ENCODE peak calls at places on chromosomes 2 and 18, in four cellular contexts. N is AG04450; S is CD8-positive, alpha-beta memory T cell; A is adrenal gland. X is an unnamed sample.

GRCh38 chr2:1553671-1554295 is 140.5 kb downstream of the TPO start:
- DNase-seq in N (peak; percentile 59), S (no peak), A (no peak), X (no peak)

GRCh38 chr18:32383040-32383819 is 87.5 kb downstream of the GAREM1 start:
- DNase-seq in N (peak; percentile 83), A (peak; percentile 44), S (no peak), X (no peak)

GRCh38 chr2:54927751-54928615 is 122.3 kb downstream of the RTN4 start:
- DNase-seq in A (no peak), S (no peak), N (no peak), X (no peak)

GRCh38 chr2:162233197-162233596 is 10.0 kb downstream of the FAP start:
- DNase-seq in A (no peak), N (no peak), S (no peak), X (no peak)

GRCh38 chr18:79943608-79944125 is 7.8 kb downstream of the SLC66A2 start:
- DNase-seq in N (no peak), S (no peak), A (no peak), X (peak; percentile 17)

GRCh38 chr2:71784734-71785549 is 331.6 kb downstream of the DYSF start:
- DNase-seq in S (no peak), N (no peak), A (no peak), X (no peak)

GRCh38 chr2:209473930-209474419 is 50.1 kb downstream of the MAP2 start:
- DNase-seq in A (no peak), N (peak; percentile 70), S (no peak), X (no peak)

GRCh38 chr2:234689911-234690379 is 193.1 kb upstream of the ARL4C start:
- DNase-seq in N (no peak), A (no peak), S (no peak), X (no peak)

GRCh38 chr18:23563377-23564043 is 22.8 kb downstream of the NPC1 start:
- DNase-seq in N (no peak), A (no peak), S (no peak), X (no peak)

GRCh38 chr2:224640694-224641093 is 55.5 kb upstream of the CUL3 start:
- DNase-seq in S (no peak), N (no peak), A (no peak), X (no peak)

GRCh38 chr2:226909131-226909530 is 73.3 kb downstream of the RHBDD1 start:
- DNase-seq in S (no peak), N (no peak), A (no peak), X (no peak)

GRCh38 chr2:15112216-15112615 is 448.9 kb downstream of the NBAS start:
- DNase-seq in N (no peak), A (no peak), S (no peak), X (peak; percentile 5)

GRCh38 chr2:196601430-196602306 is 37.8 kb upstream of the CCDC150 start:
- DNase-seq in N (peak; percentile 67), S (no peak), A (peak; percentile 44), X (no peak)

GRCh38 chr18:78634061-78634696 is 345.4 kb upstream of the SALL3 start:
- DNase-seq in A (no peak), S (no peak), N (no peak), X (no peak)

GRCh38 chr18:60668583-60668982 is 296.0 kb upstream of the MC4R start:
- DNase-seq in S (no peak), N (no peak), A (no peak), X (no peak)

GRCh38 chr2:176567361-176567760 is 298.1 kb downstream of the MTX2 start:
- DNase-seq in N (no peak), A (no peak), S (no peak), X (no peak)

GRCh38 chr18:33051397-33051796 is 278.6 kb upstream of the KLHL14 start:
- DNase-seq in N (no peak), S (no peak), A (no peak), X (no peak)

GRCh38 chr2:69171829-69172228 is 158.8 kb downstream of the ANTXR1 start:
- DNase-seq in N (no peak), A (no peak), S (no peak), X (no peak)

GRCh38 chr2:105655244-105655643 is 89.5 kb upstream of the NCK2 start:
- DNase-seq in A (no peak), S (no peak), N (no peak), X (no peak)

GRCh38 chr2:191670076-191670475 is 7.9 kb upstream of the NABP1 start:
- DNase-seq in S (no peak), A (no peak), N (no peak), X (no peak)

GRCh38 chr18:12921178-12921577 is 26.6 kb upstream of the SEH1L start:
- DNase-seq in N (no peak), A (no peak), S (peak; percentile 76), X (no peak)

GRCh38 chr2:64035067-64035942 is 16.1 kb upstream of the VPS54 start:
- DNase-seq in N (no peak), A (no peak), S (no peak), X (no peak)

GRCh38 chr2:64439194-64439593 is 14.8 kb upstream of the LGALSL start:
- DNase-seq in S (no peak), A (no peak), N (no peak), X (no peak)

GRCh38 chr2:146324954-146325353 is 1519.9 kb upstream of the ACVR2A start:
- DNase-seq in S (no peak), A (no peak), N (peak; percentile 13), X (no peak)

GRCh38 chr2:100936070-100936741 is 65.9 kb upstream of the RPL31 start:
- DNase-seq in N (no peak), S (no peak), A (no peak), X (no peak)

GRCh38 chr2:164530464-164530863 is 90.8 kb downstream of the GRB14 start:
- DNase-seq in A (no peak), S (no peak), N (no peak), X (no peak)

GRCh38 chr2:150182564-150183249 is 304.8 kb downstream of the RND3 start:
- DNase-seq in A (no peak), N (no peak), S (no peak), X (no peak)

GRCh38 chr18:79846936-79847557 is 49.3 kb downstream of the KCNG2 start:
- DNase-seq in S (no peak), A (no peak), N (no peak), X (no peak)

GRCh38 chr2:98772531-98772930 is 41.6 kb upstream of the MGAT4A start:
- DNase-seq in N (no peak), S (no peak), A (no peak), X (no peak)
- H3K4me3 ChIP-seq in N (no peak overlapping the region), S (peak overlapping the region; percentile 54), A (no peak overlapping the region), X (peak overlapping the region; percentile 43)

GRCh38 chr2:6994569-6994968 is 77.4 kb downstream of the RNF144A start:
- DNase-seq in S (no peak), N (no peak), A (no peak), X (no peak)

GRCh38 chr2:6992821-6993228 is 75.6 kb downstream of the RNF144A start:
- DNase-seq in N (no peak), A (no peak), S (no peak), X (no peak)

GRCh38 chr2:6993230-6993640 is 76.0 kb downstream of the RNF144A start:
- DNase-seq in N (no peak), A (no peak), S (no peak), X (no peak)

GRCh38 chr2:6999161-6999877 is 82.1 kb downstream of the RNF144A start:
- DNase-seq in A (no peak), S (no peak), N (no peak), X (no peak)

DNA sequence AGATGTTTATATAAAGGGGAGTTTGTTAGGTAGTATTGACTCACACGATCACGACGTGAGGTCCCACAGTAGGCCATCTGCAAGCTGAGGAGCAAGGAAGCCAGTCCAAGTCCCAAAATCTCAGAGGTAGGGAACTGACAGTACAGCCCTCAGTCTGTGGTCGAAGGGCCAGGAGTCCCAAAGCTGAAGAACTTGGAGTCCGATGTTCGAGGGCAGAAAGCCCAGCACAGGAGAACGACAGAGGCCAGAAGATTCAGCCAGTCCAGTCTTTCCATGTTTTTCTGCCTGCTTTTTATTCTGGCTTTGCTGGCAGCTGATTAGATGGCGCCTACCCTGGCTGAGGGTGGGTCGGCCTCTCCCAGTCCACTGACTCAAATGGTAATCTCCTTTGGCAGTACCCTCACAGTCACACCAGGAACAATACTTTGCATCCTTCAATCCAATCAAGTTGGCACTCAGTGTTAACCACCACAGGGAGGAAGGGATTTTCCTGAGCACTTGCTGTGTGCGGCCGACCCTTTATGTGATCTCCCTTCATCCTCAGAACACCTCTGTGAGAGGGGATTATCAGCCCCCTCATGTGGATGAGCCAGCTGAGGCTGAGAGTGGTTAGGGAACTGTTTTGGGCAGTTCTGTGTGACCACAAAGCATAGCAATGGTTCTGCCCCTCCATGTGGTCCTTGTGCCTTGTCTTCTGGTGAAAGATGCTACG is 78.3 kb downstream of the RNF144A start:
- DNase-seq in N (no peak), A (no peak), S (no peak), X (no peak)
- H3K27ac ChIP-seq in N (no peak overlapping the region), A (no peak overlapping the region), S (no peak overlapping the region), X (no peak overlapping the region)

DNA sequence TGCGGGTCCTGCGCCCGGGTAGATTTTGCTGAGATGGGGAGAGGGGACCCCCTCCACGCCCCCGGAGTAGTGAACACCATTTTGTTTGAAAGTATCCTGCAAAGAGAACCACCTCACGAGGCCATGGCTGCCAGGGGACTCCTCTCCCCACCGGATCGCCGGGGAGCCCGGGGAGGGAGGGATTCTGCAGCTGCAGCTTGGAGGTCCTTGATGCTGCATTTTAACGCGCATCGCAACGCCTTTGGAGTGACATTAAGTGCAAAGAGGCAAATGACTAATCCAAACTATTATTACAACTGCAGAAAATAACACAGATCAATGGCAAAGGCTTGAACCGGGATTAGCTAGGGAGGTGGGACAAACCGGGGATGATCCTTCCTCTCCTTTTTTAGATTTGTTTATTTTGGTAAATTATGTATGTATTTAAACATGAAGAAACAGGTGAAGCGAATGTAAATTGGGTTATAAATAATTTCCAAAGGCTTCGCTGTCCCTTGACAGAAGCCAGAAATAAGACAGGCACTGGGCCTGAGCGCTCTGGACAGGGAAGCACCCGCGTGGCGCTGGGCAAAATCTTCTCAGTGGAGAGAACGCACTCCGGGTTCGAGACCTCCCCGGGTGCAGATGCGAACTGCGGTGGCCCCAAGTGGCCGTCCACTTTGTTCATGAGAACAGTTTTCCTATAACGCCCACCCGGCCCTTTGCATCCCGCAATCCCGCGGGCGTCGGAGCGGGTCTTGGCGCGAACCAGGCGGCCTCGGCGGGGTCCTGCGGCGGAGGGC is 860 bp upstream of the DPYSL5 start:
- DNase-seq in S (no peak), A (no peak), N (no peak), X (no peak)
- H3K4me3 ChIP-seq in S (no peak overlapping the region), A (no peak overlapping the region), N (no peak overlapping the region), X (no peak overlapping the region)

DNA sequence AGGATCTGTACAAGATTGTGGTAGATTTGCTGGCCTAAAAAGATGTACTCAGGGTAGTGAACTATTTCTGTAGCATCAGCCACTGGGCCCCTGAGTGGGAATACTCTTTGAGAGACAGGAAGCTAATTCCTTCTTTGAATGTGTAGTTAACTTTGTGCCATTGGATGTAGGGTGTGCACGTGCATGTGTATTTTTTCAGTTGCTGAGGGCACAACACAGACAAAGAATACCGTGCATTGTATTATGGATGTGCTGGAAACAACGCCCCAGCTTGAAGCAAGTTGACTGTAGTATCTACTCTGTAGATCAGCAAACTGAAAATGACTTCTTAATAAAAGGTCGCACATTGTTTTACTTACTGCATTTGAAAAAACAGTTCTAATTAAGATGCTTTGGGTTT is 14.1 kb downstream of the CRIM1 start:
- DNase-seq in S (no peak), N (no peak), A (no peak), X (no peak)
- H3K27ac ChIP-seq in S (no peak overlapping the region), N (no peak overlapping the region), A (no peak overlapping the region), X (no peak overlapping the region)

GRCh38 chr2:217383620-217384019 is 523.8 kb upstream of the TNP1 start:
- DNase-seq in S (no peak), N (peak; percentile 81), A (no peak), X (no peak)

GRCh38 chr2:217382794-217383193 is 522.9 kb upstream of the TNP1 start:
- DNase-seq in N (no peak), A (peak; percentile 35), S (no peak), X (no peak)

GRCh38 chr2:217379807-217380206 is 519.9 kb upstream of the TNP1 start:
- DNase-seq in A (no peak), S (no peak), N (no peak), X (no peak)
- H3K4me3 ChIP-seq in A (no peak overlapping the region), S (no peak overlapping the region), N (no peak overlapping the region), X (no peak overlapping the region)